ENCODE peak calls at places on chromosomes 5 and 9, in seven cellular contexts. B, G, T, X, C, K and Q are unnamed samples.

GRCh38 chr5:34563951-34564705 is 92.0 kb upstream of the RAI14 start:
- DNase-seq in B (no peak), G (no peak), T (peak; percentile 85), X (peak; percentile 75), C (peak; percentile 32), K (no peak), Q (no peak)

GRCh38 chr5:143495124-143495523 is 91.6 kb upstream of the NR3C1 start:
- DNase-seq in B (peak; percentile 17), G (no peak), T (peak; percentile 61), X (peak; percentile 37), C (no peak), K (no peak), Q (no peak)

GRCh38 chr5:72845889-72846288 is 29.4 kb downstream of the TNPO1 start:
- DNase-seq in B (no peak), G (no peak), T (no peak), X (no peak), C (no peak), K (no peak), Q (no peak)

GRCh38 chr5:16812448-16812847 is 123.6 kb downstream of the MYO10 start:
- DNase-seq in B (no peak), G (no peak), T (no peak), X (peak; percentile 47), C (no peak), K (no peak), Q (no peak)

GRCh38 chr5:175652741-175653663 is 4.9 kb upstream of the HRH2 start:
- DNase-seq in B (no peak), G (peak; percentile 78), T (no peak), X (no peak), C (no peak), K (no peak), Q (peak; percentile 71)

GRCh38 chr9:93178851-93179786 is 4.8 kb upstream of the WNK2 start:
- DNase-seq in B (no peak), G (no peak), T (no peak), X (no peak), C (no peak), K (no peak), Q (no peak)

GRCh38 chr9:91896513-91897121 is 53.4 kb downstream of the ROR2 start:
- DNase-seq in B (no peak), G (no peak), T (no peak), X (peak; percentile 46), C (no peak), K (no peak), Q (no peak)

GRCh38 chr5:54180616-54181015 is 129.8 kb downstream of the ARL15 start:
- DNase-seq in B (no peak), G (no peak), T (no peak), X (no peak), C (no peak), K (no peak), Q (no peak)

GRCh38 chr5:6220346-6221088 is 157.8 kb downstream of the MED10 start:
- DNase-seq in B (no peak), G (no peak), T (no peak), X (no peak), C (no peak), K (no peak), Q (no peak)

GRCh38 chr9:14868772-14869583 is 41.2 kb downstream of the FREM1 start:
- DNase-seq in B (no peak), G (no peak), T (no peak), X (no peak), C (no peak), K (no peak), Q (no peak)

GRCh38 chr5:115624994-115625393 is 842 bp downstream of the TMED7 start:
- DNase-seq in B (no peak), G (no peak), T (no peak), X (no peak), C (no peak), K (no peak), Q (no peak)

GRCh38 chr9:36828574-36829141 is 205.4 kb downstream of the PAX5 start:
- DNase-seq in B (no peak), G (no peak), T (no peak), X (no peak), C (no peak), K (no peak), Q (no peak)

GRCh38 chr5:143243103-143243502 is 160.4 kb downstream of the NR3C1 start:
- DNase-seq in B (no peak), G (no peak), T (no peak), X (no peak), C (no peak), K (no peak), Q (no peak)

GRCh38 chr5:127313847-127314473 is 23.4 kb downstream of the MEGF10 start:
- DNase-seq in B (peak; percentile 60), G (peak; percentile 79), T (no peak), X (peak; percentile 52), C (peak; percentile 54), K (peak; percentile 50), Q (peak; percentile 37)

GRCh38 chr5:169939731-169940130 is 40.6 kb downstream of the INSYN2B start:
- DNase-seq in B (no peak), G (no peak), T (no peak), X (no peak), C (no peak), K (no peak), Q (no peak)

GRCh38 chr5:55509097-55509496 is 25.7 kb downstream of the PLPP1 start:
- DNase-seq in B (no peak), G (no peak), T (no peak), X (no peak), C (no peak), K (no peak), Q (no peak)

GRCh38 chr5:95759634-95760033 is 28.5 kb downstream of the RHOBTB3 start:
- DNase-seq in B (no peak), G (no peak), T (no peak), X (peak; percentile 64), C (no peak), K (no peak), Q (no peak)
- H3K4me3 ChIP-seq in B (peak overlapping the region; percentile 7), G (no peak overlapping the region), T (no peak overlapping the region), X (no peak overlapping the region), C (no peak overlapping the region), K (no peak overlapping the region), Q (no peak overlapping the region)

DNA sequence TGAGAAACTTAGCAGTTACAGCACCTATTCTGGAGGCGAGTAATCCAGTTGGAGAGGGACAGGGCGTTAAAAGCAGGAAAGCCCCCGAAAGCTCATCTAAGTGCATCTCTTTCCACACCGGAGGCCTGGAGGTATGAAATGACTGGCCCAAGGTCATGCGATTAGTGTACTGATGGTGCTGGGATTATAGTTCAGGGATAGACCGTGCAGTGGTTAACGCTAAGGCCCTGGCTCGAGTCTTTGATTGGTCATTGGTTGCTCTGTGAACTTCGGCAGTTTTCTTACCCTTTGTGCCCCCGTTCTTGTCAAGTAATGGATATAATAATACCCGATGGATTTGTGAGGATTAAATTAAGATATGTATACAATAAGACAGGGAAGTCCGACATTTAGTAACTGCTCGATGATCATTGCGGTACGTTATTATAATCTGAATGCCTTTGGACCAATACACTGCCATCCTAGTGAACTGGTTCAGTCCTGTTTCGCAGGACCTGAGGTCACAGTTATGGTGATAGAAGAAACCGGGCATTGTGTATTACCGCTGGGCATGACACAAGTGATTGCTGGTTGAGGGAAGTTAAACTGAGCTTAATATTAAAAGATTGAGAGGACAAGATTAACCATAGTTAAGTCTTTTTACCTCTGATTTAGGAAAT is 1.0 kb downstream of the CANX start:
- DNase-seq in B (peak; percentile 52), G (no peak), T (no peak), X (peak; percentile 36), C (no peak), K (peak; percentile 13), Q (no peak)
- H3K4me1 ChIP-seq in B (peaks cover 12% of the 10 kb centered on the region), G (peaks cover 36% of the 10 kb centered on the region), T (peaks cover 25% of the 10 kb centered on the region), X (peaks cover 2% of the 10 kb centered on the region), C (no peaks in the 10 kb centered on the region), K (peaks cover 21% of the 10 kb centered on the region), Q (peaks cover 41% of the 10 kb centered on the region)

DNA sequence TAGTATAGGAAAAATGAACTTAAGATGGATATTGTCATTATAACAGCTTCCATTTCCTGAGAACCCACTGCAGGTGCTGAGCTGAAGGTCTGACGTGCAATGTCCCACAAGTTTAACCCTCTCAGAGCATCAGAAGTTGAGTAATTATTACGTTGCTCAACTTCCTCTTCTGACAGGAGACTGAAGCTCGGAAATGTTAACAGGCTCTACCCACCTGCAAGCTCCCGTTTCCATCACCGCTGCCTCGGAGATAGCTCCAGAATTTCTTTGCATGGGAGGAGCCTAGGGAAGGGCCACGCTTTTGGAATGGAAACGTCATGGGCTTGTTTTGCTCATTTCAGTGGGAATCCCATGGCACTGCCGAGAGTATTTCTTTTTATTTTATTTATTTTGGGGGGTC is 1.0 kb upstream of the NTMT1 start:
- DNase-seq in B (no peak), G (no peak), T (no peak), X (peak; percentile 32), C (no peak), K (no peak), Q (no peak)
- H3K4me3 ChIP-seq in B (no peak overlapping the region), G (no peak overlapping the region), T (no peak overlapping the region), X (no peak overlapping the region), C (no peak overlapping the region), K (peak overlapping the region; percentile 23), Q (peak overlapping the region; percentile 43)

GRCh38 chr9:136007276-136007675 is 46.1 kb upstream of the UBAC1 start:
- DNase-seq in B (no peak), G (no peak), T (no peak), X (peak; percentile 10), C (no peak), K (no peak), Q (no peak)

GRCh38 chr9:136009516-136009915 is 48.3 kb upstream of the UBAC1 start:
- DNase-seq in B (no peak), G (no peak), T (no peak), X (no peak), C (peak; percentile 19), K (no peak), Q (no peak)

GRCh38 chr9:136010176-136010575 is 49.0 kb upstream of the UBAC1 start:
- DNase-seq in B (no peak), G (no peak), T (no peak), X (no peak), C (peak; percentile 15), K (no peak), Q (no peak)

GRCh38 chr9:136007906-136008692 is 46.9 kb upstream of the UBAC1 start:
- DNase-seq in B (peak; percentile 94), G (no peak), T (no peak), X (peak; percentile 88), C (no peak), K (no peak), Q (no peak)

DNA sequence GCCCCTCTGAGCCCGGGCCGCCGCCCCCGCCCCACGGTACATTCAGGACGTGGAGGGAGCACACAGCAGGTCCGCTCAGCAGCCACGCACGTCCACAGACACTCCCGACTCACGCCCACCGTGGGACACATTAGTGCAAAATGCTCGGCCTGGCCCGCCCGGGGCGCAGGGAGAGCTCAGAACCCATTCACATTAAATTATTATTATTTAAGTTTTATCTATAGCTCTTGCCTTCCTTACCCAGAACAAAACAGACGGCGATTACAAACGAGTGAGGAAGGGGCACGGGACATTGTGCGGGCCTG is 47.5 kb upstream of the UBAC1 start:
- DNase-seq in B (no peak), G (no peak), T (no peak), X (no peak), C (no peak), K (no peak), Q (no peak)
- H3K4me1 ChIP-seq in B (peaks cover 62% of the 10 kb centered on the region), G (no peaks in the 10 kb centered on the region), T (no peaks in the 10 kb centered on the region), X (peaks cover 25% of the 10 kb centered on the region), C (peaks cover 5% of the 10 kb centered on the region), K (no peaks in the 10 kb centered on the region), Q (no peaks in the 10 kb centered on the region)

DNA sequence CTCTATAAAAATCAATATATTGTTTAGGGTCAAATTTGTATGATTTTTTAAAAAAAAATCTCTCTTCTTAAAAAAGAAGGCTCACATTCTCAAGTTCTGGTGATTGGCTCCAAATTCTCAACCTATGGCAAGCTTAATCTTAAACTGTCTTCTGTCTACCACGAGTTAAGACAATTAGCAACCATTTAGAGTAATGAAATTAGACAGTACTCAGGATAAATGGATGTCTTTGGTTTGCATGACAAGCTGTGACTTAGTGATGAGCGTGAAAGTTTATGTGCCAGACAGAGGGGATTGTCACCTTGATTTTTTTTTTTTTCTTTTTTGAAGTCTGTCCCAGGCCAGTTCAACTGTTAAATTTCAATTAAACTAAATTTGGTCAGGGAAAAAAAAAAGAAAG is 1632.3 kb downstream of the MAT2B start:
- DNase-seq in B (no peak), G (no peak), T (no peak), X (no peak), C (no peak), K (no peak), Q (no peak)
- H3K4me3 ChIP-seq in B (no peak overlapping the region), G (no peak overlapping the region), T (no peak overlapping the region), X (no peak overlapping the region), C (no peak overlapping the region), K (no peak overlapping the region), Q (no peak overlapping the region)